ENCODE peak calls at places on chromosomes 11 and 22, in ten cellular contexts. S is NB4; K is pons; F is RWPE1; L is HFFc6; W is epithelial cell of proximal tubule; A is effector memory CD4-positive, alpha-beta T cell; O is stimulated activated CD8-positive, alpha-beta memory T cell treated with anti-CD3 and anti-CD28 coated beads, Interleukin-4, amount 100 ng/mL, for 4 hours; H is renal cortical epithelial cell; Q is left lung. B is an unnamed sample.

GRCh38 chr11:70816156-70816678 is 417.9 kb downstream of the CTTN start:
- DNase-seq in S (no peak), K (no peak), F (no peak), L (no peak), W (no peak), A (no peak), O (no peak), H (no peak), Q (no peak), B (no peak)

GRCh38 chr11:11978792-11979486 is 29.5 kb downstream of the DKK3 start:
- DNase-seq in S (no peak), K (no peak), F (no peak), L (peak; percentile 62), W (no peak), A (no peak), O (no peak), H (peak; percentile 42), Q (no peak), B (peak; percentile 88)

GRCh38 chr11:10305964-10306918 is 1.4 kb downstream of the ADM start:
- DNase-seq in S (peak; percentile 65), K (no peak), F (peak; percentile 54), L (no peak), W (no peak), A (no peak), O (no peak), H (no peak), Q (no peak), B (peak; percentile 78)

GRCh38 chr11:125414121-125414520 is 81.9 kb downstream of the FEZ1 start:
- DNase-seq in S (no peak), K (no peak), F (no peak), L (no peak), W (no peak), A (no peak), O (no peak), H (no peak), Q (no peak), B (no peak)

GRCh38 chr11:122101625-122102291 is 14.3 kb downstream of the BLID start:
- DNase-seq in S (no peak), K (peak; percentile 97), F (no peak), L (peak; percentile 88), W (no peak), A (no peak), O (no peak), H (peak; percentile 56), Q (peak; percentile 44), B (peak; percentile 90)

GRCh38 chr11:5123802-5124521 is 14.2 kb downstream of the OR52A5 start:
- DNase-seq in S (peak; percentile 75), K (peak; percentile 78), F (peak; percentile 36), L (peak; percentile 74), W (peak; percentile 19), A (peak; percentile 8), O (no peak), H (peak; percentile 47), Q (no peak), B (no peak)

GRCh38 chr11:8018742-8019631 is 31.9 kb downstream of the EIF3F start:
- DNase-seq in S (no peak), K (peak; percentile 42), F (peak; percentile 22), L (peak; percentile 77), W (no peak), A (peak; percentile 79), O (peak; percentile 30), H (peak; percentile 26), Q (peak; percentile 55), B (peak; percentile 85)

GRCh38 chr11:6646631-6647281 is 8.9 kb downstream of the DCHS1 start:
- DNase-seq in S (peak; percentile 90), K (no peak), F (no peak), L (peak; percentile 17), W (no peak), A (no peak), O (no peak), H (no peak), Q (no peak), B (peak; percentile 71)

GRCh38 chr22:45551310-45552016 is 48.8 kb downstream of the FBLN1 start:
- DNase-seq in S (peak; percentile 62), K (peak; percentile 37), F (no peak), L (no peak), W (no peak), A (no peak), O (no peak), H (no peak), Q (no peak), B (no peak)

GRCh38 chr11:57618438-57618837 is 21.0 kb downstream of the SERPING1 start:
- DNase-seq in S (no peak), K (no peak), F (no peak), L (no peak), W (no peak), A (no peak), O (no peak), H (no peak), Q (no peak), B (no peak)

GRCh38 chr11:35765211-35765610 is 102.6 kb downstream of the TRIM44 start:
- DNase-seq in S (no peak), K (no peak), F (no peak), L (no peak), W (no peak), A (no peak), O (no peak), H (peak; percentile 60), Q (no peak), B (no peak)

GRCh38 chr11:19511413-19512183 is 201.0 kb upstream of the NAV2 start:
- DNase-seq in S (peak; percentile 7), K (peak; percentile 78), F (no peak), L (no peak), W (no peak), A (no peak), O (no peak), H (peak; percentile 7), Q (no peak), B (peak; percentile 74)

GRCh38 chr11:108853864-108854263 is 189.0 kb downstream of the DDX10 start:
- DNase-seq in S (no peak), K (peak; percentile 25), F (no peak), L (no peak), W (no peak), A (no peak), O (no peak), H (peak; percentile 34), Q (no peak), B (no peak)

GRCh38 chr22:25847451-25847850 is 105.5 kb downstream of the MYO18B start:
- DNase-seq in S (no peak), K (no peak), F (no peak), L (no peak), W (no peak), A (no peak), O (no peak), H (no peak), Q (no peak), B (peak; percentile 50)

GRCh38 chr11:59552844-59553243 is 41.5 kb downstream of the OR4D9 start:
- DNase-seq in S (no peak), K (no peak), F (no peak), L (no peak), W (no peak), A (no peak), O (no peak), H (no peak), Q (no peak), B (no peak)

GRCh38 chr11:94809251-94809650 is 41.1 kb downstream of the AMOTL1 start:
- DNase-seq in S (no peak), K (no peak), F (no peak), L (peak; percentile 43), W (no peak), A (no peak), O (no peak), H (no peak), Q (no peak), B (no peak)

GRCh38 chr11:76614471-76615183 is 55.9 kb downstream of the LRRC32 start:
- DNase-seq in S (no peak), K (no peak), F (no peak), L (no peak), W (no peak), A (no peak), O (no peak), H (no peak), Q (no peak), B (peak; percentile 97)

GRCh38 chr22:38257170-38257569 is 15.6 kb downstream of the TMEM184B start:
- DNase-seq in S (no peak), K (peak; percentile 32), F (no peak), L (peak; percentile 60), W (no peak), A (no peak), O (no peak), H (no peak), Q (no peak), B (no peak)